ENCODE peak calls at places on chromosome 20, in four cellular contexts. T, S, J and M are unnamed samples.

GRCh38 chr20:38127920-38128528 is 37.0 kb downstream of the TGM2 start:
- DNase-seq in T (no peak), S (no peak), J (no peak), M (no peak)

GRCh38 chr20:51775241-51775640 is 7.1 kb upstream of the ATP9A start:
- DNase-seq in T (no peak), S (no peak), J (no peak), M (no peak)

GRCh38 chr20:7232796-7233195 is 465.3 kb downstream of the BMP2 start:
- DNase-seq in T (no peak), S (no peak), J (no peak), M (no peak)

GRCh38 chr20:35434085-35435005 is 3.7 kb downstream of the GDF5 start:
- DNase-seq in T (no peak), S (no peak), J (no peak), M (no peak)

GRCh38 chr20:717817-718216 is 42.2 kb upstream of the SCRT2 start:
- DNase-seq in T (no peak), S (no peak), J (no peak), M (no peak)

GRCh38 chr20:58086763-58087566 is 141.5 kb downstream of the ANKRD60 start:
- DNase-seq in T (no peak), S (peak), J (peak), M (peak)

GRCh38 chr20:36572701-36573102 is 695 bp upstream of the TGIF2 start:
- DNase-seq in T (no peak), S (peak), J (peak), M (peak)

GRCh38 chr20:61249626-61250025 is 2.4 kb upstream of the CDH4 start:
- DNase-seq in T (no peak), S (no peak), J (no peak), M (no peak)

GRCh38 chr20:9022361-9022760 is 46.5 kb upstream of the PLCB4 start:
- DNase-seq in T (no peak), S (no peak), J (no peak), M (no peak)

GRCh38 chr20:9019833-9020232 is 49.1 kb upstream of the PLCB4 start:
- DNase-seq in T (no peak), S (no peak), J (no peak), M (no peak)

GRCh38 chr20:9021216-9021615 is 47.7 kb upstream of the PLCB4 start:
- DNase-seq in T (no peak), S (no peak), J (no peak), M (no peak)

GRCh38 chr20:9024596-9024995 is 44.3 kb upstream of the PLCB4 start:
- DNase-seq in T (no peak), S (no peak), J (no peak), M (no peak)

DNA sequence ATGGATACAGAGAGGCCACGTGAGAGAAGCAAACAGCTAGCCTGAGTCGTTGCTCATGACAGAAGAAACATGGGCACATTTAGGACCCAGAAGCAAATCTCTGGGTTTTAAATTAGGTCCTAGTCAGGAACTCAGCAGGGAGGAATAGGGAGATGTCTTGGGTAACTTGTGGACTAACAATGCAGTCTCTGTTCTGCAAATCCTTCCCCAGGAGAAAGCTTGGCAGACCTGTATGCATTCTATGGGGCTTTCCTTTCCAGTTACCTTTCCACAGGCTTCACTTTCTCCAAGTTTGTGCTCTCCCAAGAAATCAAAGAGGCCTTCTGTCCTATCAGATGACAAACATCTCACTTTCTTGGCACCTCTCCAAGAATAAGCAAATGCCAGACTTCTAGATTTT is 47.2 kb upstream of the PLCB4 start:
- DNase-seq in T (no peak), S (no peak), J (no peak), M (no peak)
- TF ChIP-seq FOXM1 in T (no peak), S (no peak), J (no peak), M (no peak)

DNA sequence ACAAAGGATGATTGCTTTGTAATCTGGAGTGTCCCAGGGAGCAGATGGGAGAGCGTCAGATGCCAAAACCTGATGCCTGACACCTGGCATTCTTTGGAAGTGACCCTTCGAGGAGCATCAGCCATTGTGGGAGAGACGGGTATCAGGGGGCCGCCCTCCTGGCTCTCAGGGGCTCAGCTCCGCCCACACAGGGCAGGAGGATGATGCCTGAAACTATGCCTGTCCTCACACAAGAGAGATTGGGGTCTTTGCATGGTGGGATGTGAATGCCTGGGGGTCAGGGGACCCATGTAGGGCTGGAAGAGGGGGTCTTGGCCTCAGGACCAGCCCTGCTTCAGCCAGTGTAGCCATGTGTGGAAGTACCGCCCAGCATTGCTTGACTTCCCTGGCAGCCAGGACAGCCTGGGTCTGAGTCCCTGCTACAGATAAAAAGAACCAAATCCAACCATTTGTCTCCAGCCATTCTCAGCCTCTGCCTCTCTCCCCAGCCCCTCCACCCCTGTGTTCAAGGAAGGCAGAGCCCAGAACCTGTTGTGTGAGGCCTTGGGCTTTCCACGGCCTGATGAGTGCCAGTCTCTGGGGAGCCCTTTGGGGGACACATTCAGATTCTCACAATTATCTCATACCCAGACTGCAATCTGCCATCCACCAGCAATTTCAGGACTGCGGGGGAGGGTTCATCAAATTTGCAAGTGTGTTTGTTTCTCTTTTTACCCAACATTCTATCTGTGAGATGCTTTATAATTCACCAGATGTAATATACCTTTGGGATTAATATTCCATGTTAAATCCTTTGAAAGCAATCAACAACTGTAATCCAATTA is 371.2 kb downstream of the PREX1 start:
- DNase-seq in T (peak), S (no peak), J (no peak), M (no peak)
- TF ChIP-seq FOXK2 in T (no peak), S (no peak), J (no peak), M (no peak)

GRCh38 chr20:49186535-49187329 is 1.4 kb downstream of the STAU1 start:
- DNase-seq in T (no peak), S (peak), J (peak), M (peak)

GRCh38 chr20:49188101-49188784 is at the start of gene STAU1:
- DNase-seq in T (peak), S (peak), J (peak), M (peak)

GRCh38 chr20:49185071-49185757 is 2.9 kb downstream of the STAU1 start:
- DNase-seq in T (no peak), S (peak), J (no peak), M (no peak)

GRCh38 chr20:49184691-49185070 is 3.5 kb downstream of the STAU1 start:
- DNase-seq in T (no peak), S (no peak), J (no peak), M (no peak)

DNA sequence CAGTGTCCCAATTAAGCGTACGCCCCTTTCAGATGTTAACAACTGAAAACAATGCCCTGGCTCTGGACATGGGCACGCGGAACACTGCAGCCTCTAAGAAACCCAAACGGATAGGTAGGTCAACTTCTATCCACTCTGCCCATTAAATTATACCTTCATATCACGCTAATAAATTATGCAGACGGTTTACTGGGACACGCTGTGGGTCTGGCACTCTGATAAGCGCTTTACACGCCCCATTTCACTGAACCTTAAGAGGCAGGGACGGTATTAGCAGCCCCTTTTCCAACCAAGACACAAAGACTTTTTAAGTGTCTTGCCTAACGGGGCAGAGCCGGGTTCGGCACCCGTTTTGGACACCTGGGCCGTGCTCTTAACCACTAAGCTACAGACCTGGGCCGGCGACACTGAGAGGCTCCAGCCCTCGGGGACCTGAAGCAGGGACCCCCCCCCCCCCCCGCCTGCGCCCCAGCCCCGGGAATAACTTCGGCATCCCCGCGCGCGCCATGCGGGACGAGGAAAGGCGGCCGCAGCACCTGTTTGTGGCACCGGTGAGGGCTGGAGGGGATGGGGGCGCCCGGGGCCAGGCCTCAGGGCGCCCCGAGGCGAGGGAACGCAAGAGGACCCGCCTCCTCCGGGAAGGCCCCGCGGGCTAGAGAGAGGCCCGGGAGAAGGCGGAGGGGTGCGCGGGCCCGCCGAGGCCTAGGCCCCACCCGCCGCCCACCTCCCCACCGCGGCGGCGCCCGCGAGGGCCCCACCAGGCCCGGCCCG is 619 bp downstream of the STAU1 start:
- DNase-seq in T (no peak), S (no peak), J (peak), M (no peak)
- TF ChIP-seq FOXM1 in T (no peak), S (no peak), J (no peak), M (no peak)

GRCh38 chr20:12860619-12861247 is 148.0 kb upstream of the SPTLC3 start:
- DNase-seq in T (no peak), S (no peak), J (no peak), M (no peak)
- TF ChIP-seq FOXK2 in T (no peak), S (no peak), J (no peak), M (no peak)

DNA sequence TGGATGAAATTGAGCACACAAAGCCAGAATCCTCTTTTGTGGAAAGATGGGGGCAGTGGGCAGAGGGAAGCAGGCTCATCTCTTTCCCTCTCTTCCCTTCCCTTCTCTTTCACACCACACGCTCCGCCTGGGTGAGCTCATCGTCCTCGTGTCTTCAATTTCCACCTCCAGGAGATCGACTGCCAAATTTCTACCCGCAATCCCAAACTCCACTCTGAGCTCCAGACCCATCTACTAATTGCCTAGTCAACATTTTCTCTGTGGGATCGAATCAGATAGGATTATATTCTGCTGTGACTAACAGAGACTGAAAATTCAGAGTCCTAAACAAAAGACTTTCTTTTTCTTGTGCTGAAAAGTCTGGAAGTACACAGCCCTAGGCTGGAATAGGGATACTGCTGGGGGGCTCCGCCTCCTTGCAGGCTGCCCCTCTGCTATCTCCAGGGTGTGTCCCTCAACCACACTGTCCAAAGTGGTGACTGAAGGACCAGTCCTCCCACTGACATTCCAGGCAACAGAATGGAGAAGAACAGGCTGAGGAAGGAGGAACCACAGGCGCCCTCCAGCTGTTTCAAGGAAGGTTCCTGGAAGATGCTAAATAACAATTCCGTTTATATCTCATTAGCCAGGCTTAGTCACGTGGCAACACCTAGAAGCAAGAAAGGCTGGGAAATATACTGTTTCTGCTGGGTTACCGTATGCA is 5.0 kb upstream of the HSPA12B start:
- DNase-seq in T (no peak), S (no peak), J (no peak), M (no peak)
- TF ChIP-seq FOXM1 in T (no peak), S (no peak), J (no peak), M (no peak)

GRCh38 chr20:43586641-43587040 is 4.1 kb upstream of the IFT52 start:
- DNase-seq in T (no peak), S (no peak), J (no peak), M (peak)
- TF ChIP-seq FOXK2 in T (no peak), S (no peak), J (no peak), M (no peak)

GRCh38 chr20:25452333-25452732 is 44.9 kb downstream of the GINS1 start:
- DNase-seq in T (no peak), S (no peak), J (no peak), M (no peak)
- TF ChIP-seq FOXM1 in T (no peak), S (no peak), J (no peak), M (no peak)

GRCh38 chr20:15945301-15945700 is 627.9 kb downstream of the KIF16B start:
- DNase-seq in T (no peak), S (no peak), J (no peak), M (no peak)
- TF ChIP-seq FOXK2 in T (no peak), S (no peak), J (no peak), M (no peak)

GRCh38 chr20:62252342-62252966 is 14.1 kb downstream of the OSBPL2 start:
- DNase-seq in T (no peak), S (no peak), J (no peak), M (no peak)
- TF ChIP-seq FOXM1 in T (no peak), S (no peak), J (no peak), M (no peak)